ENCODE peak calls at places on chromosome 17, in six cellular contexts. K is A549, B is bronchial epithelial cell, T is RPMI8226, M is H54, V is iPS-NIHi11. E is an unnamed sample.

GRCh38 chr17:39753514-39754160 is 15.9 kb downstream of the GRB7 start:
- DNase-seq in T (peak), B (no peak), M (no peak), V (peak), K (no peak), E (no peak)

GRCh38 chr17:42518046-42518754 is 17.8 kb upstream of the NAGLU start:
- DNase-seq in T (no peak), K (peak), B (peak), M (peak), V (no peak), E (peak)

GRCh38 chr17:75440738-75441448 is 15.5 kb upstream of the TMEM94 start:
- DNase-seq in B (no peak), T (no peak), K (no peak), V (no peak), M (no peak), E (no peak)

GRCh38 chr17:41402161-41402560 is 4.8 kb upstream of the KRT31 start:
- DNase-seq in B (no peak), T (no peak), V (no peak), M (no peak), K (no peak), E (no peak)

GRCh38 chr17:30378797-30379302 is at the start of gene CPD:
- DNase-seq in V (peak), M (peak), B (peak), K (peak), T (peak), E (peak)

GRCh38 chr17:70060415-70060814 is 14.6 kb upstream of the KCNJ16 start:
- DNase-seq in T (no peak), M (no peak), K (no peak), V (no peak), B (no peak), E (no peak)

GRCh38 chr17:10171057-10171456 is 27.3 kb downstream of the GAS7 start:
- DNase-seq in T (no peak), K (no peak), V (no peak), M (no peak), B (no peak), E (no peak)

GRCh38 chr17:20063665-20064648 is 54.8 kb downstream of the SPECC1 start:
- DNase-seq in T (peak), K (peak), M (peak), B (peak), V (peak), E (peak)

GRCh38 chr17:78317817-78318400 is 42.0 kb downstream of the SOCS3 start:
- DNase-seq in V (no peak), B (no peak), M (no peak), K (no peak), T (no peak), E (no peak)

GRCh38 chr17:34199932-34200534 is 55.1 kb upstream of the CCL2 start:
- DNase-seq in T (peak), B (peak), K (peak), V (peak), M (peak), E (peak)

GRCh38 chr17:43389022-43389947 is 9.5 kb upstream of the ARL4D start:
- DNase-seq in M (peak), T (peak), V (peak), K (peak), B (peak), E (no peak)

GRCh38 chr17:76397184-76397583 is 12.8 kb downstream of the SPHK1 start:
- DNase-seq in M (no peak), V (no peak), T (no peak), K (no peak), B (no peak), E (no peak)

GRCh38 chr17:49223517-49224197 is 6.9 kb downstream of the PHOSPHO1 start:
- DNase-seq in K (peak), T (peak), V (peak), M (peak), B (no peak), E (no peak)

GRCh38 chr17:34420254-34420766 is 57.3 kb upstream of the CCL1 start:
- DNase-seq in B (peak), V (peak), M (peak), K (peak), T (peak), E (peak)

GRCh38 chr17:28895794-28896447 is 1.6 kb downstream of the FLOT2 start:
- DNase-seq in M (no peak), V (no peak), B (no peak), K (no peak), T (no peak), E (no peak)

GRCh38 chr17:17416400-17417360 is 60.1 kb upstream of the MED9 start:
- DNase-seq in M (no peak), K (peak), V (no peak), B (peak), T (peak), E (no peak)

GRCh38 chr17:8408371-8408770 is 10.7 kb upstream of the RNF222 start:
- DNase-seq in T (peak), K (peak), B (peak), V (peak), M (no peak), E (no peak)

GRCh38 chr17:63274156-63274555 is 171.9 kb downstream of the CYB561 start:
- DNase-seq in B (no peak), V (no peak), K (no peak), M (no peak), T (no peak), E (no peak)

GRCh38 chr17:75012320-75013076 is at the start of gene MRPL58:
- DNase-seq in M (peak), V (peak), T (peak), K (peak), B (peak), E (no peak)

GRCh38 chr17:72440961-72441360 is 320.1 kb downstream of the SOX9 start:
- DNase-seq in B (no peak), K (no peak), M (no peak), V (no peak), T (no peak), E (no peak)

GRCh38 chr17:38428150-38428642 is at the start of gene ARHGAP23:
- DNase-seq in B (no peak), V (peak), K (peak), T (peak), M (peak), E (no peak)

GRCh38 chr17:15451681-15452080 is 15.7 kb downstream of the CDRT4 start:
- DNase-seq in K (no peak), T (no peak), V (no peak), B (no peak), M (no peak), E (no peak)

GRCh38 chr17:21318439-21318838 is 33.9 kb downstream of the MAP2K3 start:
- DNase-seq in V (peak), B (no peak), K (no peak), T (no peak), M (no peak), E (no peak)

GRCh38 chr17:17176341-17176740 is 29.8 kb downstream of the PLD6 start:
- DNase-seq in T (no peak), V (no peak), M (no peak), K (no peak), B (no peak), E (no peak)

GRCh38 chr17:4057731-4058130 is 85.1 kb downstream of the ZZEF1 start:
- DNase-seq in K (no peak), T (no peak), M (no peak), B (no peak), V (no peak), E (no peak)

GRCh38 chr17:73343739-73344454 is 32.1 kb upstream of the CDC42EP4 start:
- DNase-seq in K (no peak), T (peak), M (no peak), B (no peak), V (no peak), E (no peak)

GRCh38 chr17:45755050-45755449 is 29.1 kb upstream of the CRHR1 start:
- DNase-seq in T (no peak), M (no peak), B (no peak), K (no peak), V (no peak), E (no peak)

E was measured in keratinocyte.